ENCODE peak calls at places on chromosomes 7 and 10, in four cellular contexts. One of them, this sample, is unnamed.

GRCh38 chr7:28163955-28164354 is 16.6 kb downstream of the JAZF1 start:
- DNase-seq in right atrium auricular region: no peak
- DNase-seq in choroid plexus epithelial cell: peak; percentile 92
- DNase-seq in AG10803: peak; percentile 97
- DNase-seq in this sample: no peak

GRCh38 chr10:59234814-59235429 is 58.5 kb downstream of the PHYHIPL start:
- DNase-seq in AG10803: peak; percentile 55
- DNase-seq in choroid plexus epithelial cell: peak; percentile 73
- DNase-seq in right atrium auricular region: no peak
- DNase-seq in this sample: no peak

GRCh38 chr10:103232772-103233488 is 12.8 kb upstream of the RPEL1 start:
- DNase-seq in choroid plexus epithelial cell: peak; percentile 86
- DNase-seq in AG10803: peak; percentile 65
- DNase-seq in right atrium auricular region: no peak
- DNase-seq in this sample: no peak

GRCh38 chr10:72563327-72563932 is 62.4 kb downstream of the MICU1 start:
- DNase-seq in choroid plexus epithelial cell: no peak
- DNase-seq in AG10803: no peak
- DNase-seq in right atrium auricular region: no peak
- DNase-seq in this sample: no peak

GRCh38 chr10:48523820-48524758 is 80.8 kb downstream of the ARHGAP22 start:
- DNase-seq in AG10803: peak; percentile 26
- DNase-seq in right atrium auricular region: no peak
- DNase-seq in choroid plexus epithelial cell: no peak
- DNase-seq in this sample: peak; percentile 69

GRCh38 chr10:110016037-110016436 is 8.3 kb downstream of the ADD3 start:
- DNase-seq in right atrium auricular region: no peak
- DNase-seq in AG10803: peak; percentile 26
- DNase-seq in choroid plexus epithelial cell: peak; percentile 60
- DNase-seq in this sample: no peak

GRCh38 chr7:124171068-124171467 is 138.2 kb upstream of the TMEM229A start:
- DNase-seq in AG10803: peak; percentile 25
- DNase-seq in right atrium auricular region: no peak
- DNase-seq in choroid plexus epithelial cell: peak; percentile 40
- DNase-seq in this sample: no peak

GRCh38 chr7:122092964-122093797 is 50.9 kb downstream of the AASS start:
- DNase-seq in AG10803: peak; percentile 79
- DNase-seq in choroid plexus epithelial cell: peak; percentile 95
- DNase-seq in right atrium auricular region: peak; percentile 72
- DNase-seq in this sample: peak; percentile 67

GRCh38 chr10:118543714-118544400 is 51.6 kb downstream of the PRLHR start:
- DNase-seq in right atrium auricular region: peak; percentile 57
- DNase-seq in choroid plexus epithelial cell: peak; percentile 51
- DNase-seq in AG10803: peak; percentile 43
- DNase-seq in this sample: peak; percentile 73

GRCh38 chr7:88224596-88225275 is 4.9 kb upstream of the SRI start:
- DNase-seq in AG10803: peak; percentile 62
- DNase-seq in right atrium auricular region: no peak
- DNase-seq in choroid plexus epithelial cell: peak; percentile 56
- DNase-seq in this sample: no peak

GRCh38 chr7:48083114-48083830 is 5.8 kb upstream of the UPP1 start:
- DNase-seq in right atrium auricular region: no peak
- DNase-seq in AG10803: peak; percentile 65
- DNase-seq in choroid plexus epithelial cell: peak; percentile 81
- DNase-seq in this sample: no peak

GRCh38 chr7:142280263-142280662 is 22.4 kb upstream of the PRSS58 start:
- DNase-seq in AG10803: no peak
- DNase-seq in right atrium auricular region: no peak
- DNase-seq in choroid plexus epithelial cell: no peak
- DNase-seq in this sample: no peak

GRCh38 chr10:61635946-61636345 is 26.8 kb upstream of the CABCOCO1 start:
- DNase-seq in choroid plexus epithelial cell: peak; percentile 13
- DNase-seq in right atrium auricular region: no peak
- DNase-seq in AG10803: peak; percentile 39
- DNase-seq in this sample: no peak

GRCh38 chr10:89369142-89370105 is 8.4 kb upstream of the IFIT1B start:
- DNase-seq in right atrium auricular region: no peak
- DNase-seq in choroid plexus epithelial cell: peak; percentile 79
- DNase-seq in AG10803: peak; percentile 70
- DNase-seq in this sample: no peak

GRCh38 chr7:51459809-51460208 is 143.2 kb upstream of the COBL start:
- DNase-seq in AG10803: no peak
- DNase-seq in right atrium auricular region: no peak
- DNase-seq in choroid plexus epithelial cell: no peak
- DNase-seq in this sample: no peak

GRCh38 chr10:47358457-47358856 is 10.3 kb downstream of the RBP3 start:
- DNase-seq in AG10803: no peak
- DNase-seq in right atrium auricular region: no peak
- DNase-seq in choroid plexus epithelial cell: no peak
- DNase-seq in this sample: no peak

GRCh38 chr7:64562246-64562620 is 638 bp downstream of the ZNF680 start:
- DNase-seq in choroid plexus epithelial cell: no peak
- DNase-seq in right atrium auricular region: no peak
- DNase-seq in AG10803: peak; percentile 9
- DNase-seq in this sample: no peak

GRCh38 chr7:14419554-14419953 is 430.1 kb upstream of the ETV1 start:
- DNase-seq in AG10803: no peak
- DNase-seq in right atrium auricular region: no peak
- DNase-seq in choroid plexus epithelial cell: no peak
- DNase-seq in this sample: no peak

GRCh38 chr7:14420768-14421167 is 431.3 kb upstream of the ETV1 start:
- DNase-seq in AG10803: no peak
- DNase-seq in choroid plexus epithelial cell: no peak
- DNase-seq in right atrium auricular region: no peak
- DNase-seq in this sample: no peak

GRCh38 chr7:14425559-14425958 is 436.1 kb upstream of the ETV1 start:
- DNase-seq in AG10803: no peak
- DNase-seq in right atrium auricular region: no peak
- DNase-seq in choroid plexus epithelial cell: no peak
- DNase-seq in this sample: no peak

GRCh38 chr7:14424675-14425074 is 435.2 kb upstream of the ETV1 start:
- DNase-seq in AG10803: no peak
- DNase-seq in choroid plexus epithelial cell: peak; percentile 10
- DNase-seq in right atrium auricular region: no peak
- DNase-seq in this sample: no peak
- TF ChIP-seq CTCF in AG10803: peak; percentile 24
- TF ChIP-seq CTCF in choroid plexus epithelial cell: peak; percentile 7
- TF ChIP-seq CTCF in right atrium auricular region: no peak
- TF ChIP-seq CTCF in this sample: no peak

GRCh38 chr7:115851291-115851690 is 179.3 kb downstream of the TFEC start:
- DNase-seq in right atrium auricular region: no peak
- DNase-seq in choroid plexus epithelial cell: peak; percentile 82
- DNase-seq in AG10803: peak; percentile 62
- DNase-seq in this sample: no peak
- TF ChIP-seq CTCF in right atrium auricular region: no peak
- TF ChIP-seq CTCF in choroid plexus epithelial cell: peak; percentile 56
- TF ChIP-seq CTCF in AG10803: peak; percentile 64
- TF ChIP-seq CTCF in this sample: peak; percentile 72

DNA sequence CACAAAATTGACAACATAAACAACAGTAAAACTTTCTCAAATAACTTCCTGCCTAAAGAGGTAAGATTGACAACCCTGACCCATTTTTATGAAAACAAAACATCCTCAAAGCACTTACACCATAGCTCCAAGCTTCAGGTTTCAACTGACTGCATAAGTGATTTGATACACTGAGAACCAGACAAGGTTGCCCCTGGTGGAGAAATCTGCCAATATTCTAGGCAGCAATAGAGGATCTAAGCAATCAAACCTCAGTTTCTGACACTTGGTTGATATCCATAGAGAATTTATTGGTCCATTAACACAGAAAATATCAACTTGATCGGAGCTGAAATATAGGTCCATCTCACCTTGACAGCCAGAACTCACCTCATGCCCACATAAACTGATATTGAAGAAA is 147.8 kb downstream of the ELAPOR2 start:
- DNase-seq in choroid plexus epithelial cell: no peak
- DNase-seq in AG10803: no peak
- DNase-seq in right atrium auricular region: no peak
- DNase-seq in this sample: no peak
- TF ChIP-seq CTCF in choroid plexus epithelial cell: no peak
- TF ChIP-seq CTCF in AG10803: peak; percentile 12
- TF ChIP-seq CTCF in right atrium auricular region: no peak
- TF ChIP-seq CTCF in this sample: peak; percentile 51

DNA sequence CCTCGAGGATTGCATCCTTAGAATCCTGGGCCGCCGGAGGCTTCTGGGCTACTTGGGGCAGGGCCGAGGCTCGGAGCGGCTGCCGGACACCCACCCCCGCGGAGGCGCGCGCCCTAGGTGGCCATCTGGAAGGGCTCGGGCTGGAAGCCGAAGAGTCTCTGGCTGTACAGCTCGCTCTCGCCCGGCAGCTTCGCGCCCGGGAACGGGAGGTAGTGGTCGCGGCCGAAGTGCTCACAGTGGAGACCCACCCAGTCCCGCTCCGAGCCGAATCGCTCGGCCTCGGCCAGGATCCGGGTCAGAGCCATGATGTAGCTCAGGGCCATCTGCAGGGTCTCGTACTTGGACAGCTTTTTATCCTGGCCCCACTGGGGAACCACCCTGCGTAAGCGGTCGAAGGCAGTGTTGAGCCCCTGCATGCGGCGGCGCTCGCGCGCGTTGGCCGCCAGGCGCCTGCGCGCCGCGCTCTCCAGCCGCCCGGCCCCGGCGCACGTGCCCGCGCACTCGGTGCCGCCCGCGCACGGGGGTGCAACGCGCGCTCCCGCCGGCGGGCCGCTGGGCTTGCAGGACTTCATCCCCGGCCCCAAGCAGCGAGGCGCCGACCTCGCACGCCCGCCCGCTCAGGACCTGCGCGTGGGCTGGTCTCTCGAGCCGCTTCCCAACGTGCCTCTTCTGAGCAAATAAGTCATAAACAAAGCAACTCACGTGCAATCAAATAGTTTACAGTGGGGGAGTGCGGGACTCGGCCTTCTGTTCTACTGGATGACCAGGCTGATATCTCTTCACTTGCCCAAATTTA is 609 bp downstream of the ATOH7 start:
- DNase-seq in AG10803: peak; percentile 60
- DNase-seq in choroid plexus epithelial cell: peak; percentile 62
- DNase-seq in right atrium auricular region: peak; percentile 63
- DNase-seq in this sample: peak; percentile 87
- TF ChIP-seq CTCF in AG10803: peak; percentile 31
- TF ChIP-seq CTCF in choroid plexus epithelial cell: peak; percentile 27
- TF ChIP-seq CTCF in right atrium auricular region: no peak
- TF ChIP-seq CTCF in this sample: peak; percentile 36

GRCh38 chr7:85191383-85191782 is 4.5 kb upstream of the SEMA3D start:
- DNase-seq in AG10803: peak; percentile 40
- DNase-seq in choroid plexus epithelial cell: peak; percentile 59
- DNase-seq in right atrium auricular region: no peak
- DNase-seq in this sample: no peak
- TF ChIP-seq CTCF in AG10803: peak; percentile 58
- TF ChIP-seq CTCF in choroid plexus epithelial cell: peak; percentile 45
- TF ChIP-seq CTCF in right atrium auricular region: no peak
- TF ChIP-seq CTCF in this sample: peak; percentile 60